ENCODE peak calls at places on chromosomes 6 and 20, in five cellular contexts. One of them, this sample, is unnamed.

GRCh38 chr6:18742406-18742805 is 355.3 kb downstream of the RNF144B start:
- DNase-seq in uterus: no peak
- DNase-seq in mammary epithelial cell: peak; percentile 80
- DNase-seq in pancreas: no peak
- DNase-seq in CD8-positive, alpha-beta T cell: no peak
- DNase-seq in this sample: peak; percentile 70

GRCh38 chr20:17742426-17743130 is 42.8 kb downstream of the BANF2 start:
- DNase-seq in mammary epithelial cell: no peak
- DNase-seq in CD8-positive, alpha-beta T cell: no peak
- DNase-seq in uterus: no peak
- DNase-seq in pancreas: no peak
- DNase-seq in this sample: no peak

GRCh38 chr6:40583694-40584093 is 3.5 kb downstream of the LRFN2 start:
- DNase-seq in CD8-positive, alpha-beta T cell: no peak
- DNase-seq in pancreas: no peak
- DNase-seq in uterus: no peak
- DNase-seq in mammary epithelial cell: no peak
- DNase-seq in this sample: no peak

GRCh38 chr6:159916752-159917151 is 26.0 kb downstream of the MAS1 start:
- DNase-seq in pancreas: no peak
- DNase-seq in CD8-positive, alpha-beta T cell: no peak
- DNase-seq in uterus: no peak
- DNase-seq in mammary epithelial cell: no peak
- DNase-seq in this sample: no peak

GRCh38 chr20:51447097-51447764 is 95.3 kb downstream of the NFATC2 start:
- DNase-seq in pancreas: no peak
- DNase-seq in uterus: peak; percentile 91
- DNase-seq in mammary epithelial cell: peak; percentile 88
- DNase-seq in CD8-positive, alpha-beta T cell: no peak
- DNase-seq in this sample: peak; percentile 65

GRCh38 chr6:28657756-28658465 is 132.2 kb downstream of the GPX5 start:
- DNase-seq in CD8-positive, alpha-beta T cell: peak; percentile 25
- DNase-seq in pancreas: no peak
- DNase-seq in uterus: peak; percentile 66
- DNase-seq in mammary epithelial cell: peak; percentile 44
- DNase-seq in this sample: no peak

GRCh38 chr6:163573503-163574179 is 159.1 kb downstream of the QKI start:
- DNase-seq in pancreas: no peak
- DNase-seq in mammary epithelial cell: peak; percentile 70
- DNase-seq in uterus: no peak
- DNase-seq in CD8-positive, alpha-beta T cell: no peak
- DNase-seq in this sample: no peak

GRCh38 chr20:19027971-19028370 is 184.5 kb upstream of the SLC24A3 start:
- DNase-seq in CD8-positive, alpha-beta T cell: no peak
- DNase-seq in uterus: no peak
- DNase-seq in mammary epithelial cell: no peak
- DNase-seq in pancreas: no peak
- DNase-seq in this sample: no peak

GRCh38 chr6:32967151-32968091 is 973 bp upstream of the BRD2 start:
- DNase-seq in pancreas: no peak
- DNase-seq in mammary epithelial cell: peak; percentile 60
- DNase-seq in CD8-positive, alpha-beta T cell: peak; percentile 33
- DNase-seq in uterus: no peak
- DNase-seq in this sample: no peak

GRCh38 chr6:18081025-18081668 is 41.3 kb downstream of the NHLRC1 start:
- DNase-seq in CD8-positive, alpha-beta T cell: no peak
- DNase-seq in mammary epithelial cell: no peak
- DNase-seq in pancreas: no peak
- DNase-seq in uterus: no peak
- DNase-seq in this sample: no peak

GRCh38 chr6:52787917-52788316 is 15.7 kb downstream of the GSTA1 start:
- DNase-seq in CD8-positive, alpha-beta T cell: no peak
- DNase-seq in mammary epithelial cell: no peak
- DNase-seq in pancreas: no peak
- DNase-seq in uterus: no peak
- DNase-seq in this sample: no peak

GRCh38 chr20:44491635-44492395 is 16.1 kb downstream of the TTPAL start:
- DNase-seq in uterus: no peak
- DNase-seq in pancreas: no peak
- DNase-seq in CD8-positive, alpha-beta T cell: peak; percentile 16
- DNase-seq in mammary epithelial cell: no peak
- DNase-seq in this sample: no peak

GRCh38 chr6:104600659-104600971 is 259.1 kb downstream of the HACE1 start:
- DNase-seq in uterus: no peak
- DNase-seq in CD8-positive, alpha-beta T cell: no peak
- DNase-seq in pancreas: no peak
- DNase-seq in mammary epithelial cell: no peak
- DNase-seq in this sample: no peak

GRCh38 chr6:75223461-75223860 is 17.6 kb upstream of the COL12A1 start:
- DNase-seq in CD8-positive, alpha-beta T cell: no peak
- DNase-seq in mammary epithelial cell: no peak
- DNase-seq in pancreas: no peak
- DNase-seq in uterus: no peak
- DNase-seq in this sample: no peak

GRCh38 chr20:61322151-61322860 is 70.2 kb downstream of the CDH4 start:
- DNase-seq in uterus: no peak
- DNase-seq in mammary epithelial cell: no peak
- DNase-seq in pancreas: no peak
- DNase-seq in CD8-positive, alpha-beta T cell: no peak
- DNase-seq in this sample: no peak

GRCh38 chr6:165060636-165061190 is 248.7 kb downstream of the C6orf118 start:
- DNase-seq in pancreas: no peak
- DNase-seq in mammary epithelial cell: no peak
- DNase-seq in uterus: no peak
- DNase-seq in CD8-positive, alpha-beta T cell: no peak
- DNase-seq in this sample: peak; percentile 2

GRCh38 chr6:31837612-31838553 is 10.3 kb downstream of the HSPA1B start:
- DNase-seq in pancreas: no peak
- DNase-seq in uterus: no peak
- DNase-seq in CD8-positive, alpha-beta T cell: no peak
- DNase-seq in mammary epithelial cell: no peak
- DNase-seq in this sample: no peak

GRCh38 chr6:28985396-28986164 is 19.5 kb downstream of the ZNF311 start:
- DNase-seq in CD8-positive, alpha-beta T cell: no peak
- DNase-seq in pancreas: peak; percentile 79
- DNase-seq in mammary epithelial cell: peak; percentile 97
- DNase-seq in uterus: peak; percentile 80
- DNase-seq in this sample: peak; percentile 98

GRCh38 chr6:10621227-10621626 is 73.2 kb downstream of the C6orf52 start:
- DNase-seq in uterus: no peak
- DNase-seq in pancreas: no peak
- DNase-seq in CD8-positive, alpha-beta T cell: no peak
- DNase-seq in mammary epithelial cell: no peak
- DNase-seq in this sample: no peak

GRCh38 chr6:139161817-139162284 is 27.0 kb downstream of the HECA start:
- DNase-seq in CD8-positive, alpha-beta T cell: peak; percentile 68
- DNase-seq in pancreas: no peak
- DNase-seq in uterus: no peak
- DNase-seq in mammary epithelial cell: no peak
- DNase-seq in this sample: no peak

GRCh38 chr6:71126506-71126905 is 162.1 kb upstream of the OGFRL1 start:
- DNase-seq in mammary epithelial cell: no peak
- DNase-seq in uterus: no peak
- DNase-seq in pancreas: no peak
- DNase-seq in CD8-positive, alpha-beta T cell: no peak
- DNase-seq in this sample: no peak

GRCh38 chr6:57127763-57128162 is 37.8 kb downstream of the ZNF451 start:
- DNase-seq in mammary epithelial cell: no peak
- DNase-seq in uterus: no peak
- DNase-seq in CD8-positive, alpha-beta T cell: no peak
- DNase-seq in pancreas: no peak
- DNase-seq in this sample: no peak

GRCh38 chr6:161198781-161199505 is 74.9 kb downstream of the AGPAT4 start:
- DNase-seq in pancreas: no peak
- DNase-seq in uterus: no peak
- DNase-seq in CD8-positive, alpha-beta T cell: no peak
- DNase-seq in mammary epithelial cell: no peak
- DNase-seq in this sample: no peak

GRCh38 chr20:1301031-1301529 is 27.9 kb downstream of the SDCBP2 start:
- DNase-seq in CD8-positive, alpha-beta T cell: peak; percentile 67
- DNase-seq in mammary epithelial cell: peak; percentile 58
- DNase-seq in uterus: no peak
- DNase-seq in pancreas: no peak
- DNase-seq in this sample: peak; percentile 42

GRCh38 chr6:119137194-119138072 is 59.0 kb upstream of the FAM184A start:
- DNase-seq in pancreas: no peak
- DNase-seq in CD8-positive, alpha-beta T cell: no peak
- DNase-seq in uterus: no peak
- DNase-seq in mammary epithelial cell: peak; percentile 54
- DNase-seq in this sample: peak; percentile 60

GRCh38 chr6:109687271-109687721 is 3.7 kb downstream of the AK9 start:
- DNase-seq in mammary epithelial cell: peak; percentile 94
- DNase-seq in uterus: no peak
- DNase-seq in pancreas: no peak
- DNase-seq in CD8-positive, alpha-beta T cell: no peak
- DNase-seq in this sample: peak; percentile 92

GRCh38 chr20:23149623-23150279 is 63.6 kb upstream of the CD93 start:
- DNase-seq in uterus: no peak
- DNase-seq in mammary epithelial cell: no peak
- DNase-seq in CD8-positive, alpha-beta T cell: no peak
- DNase-seq in pancreas: no peak
- DNase-seq in this sample: no peak

GRCh38 chr6:2830183-2830582 is 11.5 kb downstream of the SERPINB1 start:
- DNase-seq in mammary epithelial cell: no peak
- DNase-seq in pancreas: no peak
- DNase-seq in uterus: no peak
- DNase-seq in CD8-positive, alpha-beta T cell: no peak
- DNase-seq in this sample: no peak

GRCh38 chr6:133889557-133890301 is 816 bp downstream of the TCF21 start:
- DNase-seq in mammary epithelial cell: no peak
- DNase-seq in CD8-positive, alpha-beta T cell: no peak
- DNase-seq in pancreas: peak; percentile 56
- DNase-seq in uterus: peak; percentile 61
- DNase-seq in this sample: no peak

DNA sequence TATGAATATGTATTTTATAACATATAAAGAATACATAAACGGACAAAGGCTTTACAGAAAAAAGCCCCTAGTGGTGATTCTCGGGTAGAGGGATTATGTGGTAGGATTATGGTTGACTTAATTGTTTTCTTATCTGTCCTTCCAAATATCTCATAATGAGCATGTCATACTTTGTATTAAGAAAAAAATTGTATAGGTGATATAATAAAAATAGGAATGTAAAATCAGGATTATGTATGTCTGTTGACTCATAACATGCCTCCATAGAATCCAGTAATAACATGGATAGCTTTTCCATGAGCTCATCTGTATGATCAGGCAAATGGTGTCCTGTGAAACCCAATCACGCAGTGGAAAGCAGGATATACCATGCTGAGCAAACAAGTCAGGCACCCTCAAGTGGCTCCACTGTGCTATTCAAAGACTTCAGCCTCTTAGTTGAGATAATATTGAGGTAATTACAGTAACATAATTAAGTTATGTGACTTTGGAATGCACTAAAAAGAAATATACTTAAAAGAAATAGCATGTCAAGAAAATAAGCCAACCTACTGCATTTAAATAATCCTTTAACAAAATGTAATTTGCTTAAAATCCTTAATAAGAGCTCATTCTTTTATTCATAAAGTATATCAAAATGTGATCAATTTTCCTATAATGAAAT is 39.6 kb upstream of the PRELID3B start:
- DNase-seq in uterus: no peak
- DNase-seq in pancreas: no peak
- DNase-seq in mammary epithelial cell: peak; percentile 35
- DNase-seq in CD8-positive, alpha-beta T cell: no peak
- DNase-seq in this sample: peak; percentile 88
- TF ChIP-seq CTCF in uterus: no peak
- TF ChIP-seq CTCF in pancreas: peak; percentile 8
- TF ChIP-seq CTCF in mammary epithelial cell: peak; percentile 20
- TF ChIP-seq CTCF in CD8-positive, alpha-beta T cell: peak; percentile 64
- TF ChIP-seq CTCF in this sample: peak; percentile 40

GRCh38 chr6:1614448-1614766 is 4.7 kb downstream of the FOXC1 start:
- DNase-seq in pancreas: no peak
- DNase-seq in mammary epithelial cell: no peak
- DNase-seq in CD8-positive, alpha-beta T cell: no peak
- DNase-seq in uterus: no peak
- DNase-seq in this sample: no peak

GRCh38 chr6:1612902-1613301 is 3.2 kb downstream of the FOXC1 start:
- DNase-seq in mammary epithelial cell: peak; percentile 71
- DNase-seq in pancreas: no peak
- DNase-seq in uterus: no peak
- DNase-seq in CD8-positive, alpha-beta T cell: no peak
- DNase-seq in this sample: no peak

GRCh38 chr6:1614767-1615650 is 5.3 kb downstream of the FOXC1 start:
- DNase-seq in mammary epithelial cell: no peak
- DNase-seq in uterus: no peak
- DNase-seq in CD8-positive, alpha-beta T cell: no peak
- DNase-seq in pancreas: peak; percentile 56
- DNase-seq in this sample: no peak

GRCh38 chr6:1612386-1612893 is 2.7 kb downstream of the FOXC1 start:
- DNase-seq in pancreas: no peak
- DNase-seq in mammary epithelial cell: peak; percentile 32
- DNase-seq in CD8-positive, alpha-beta T cell: no peak
- DNase-seq in uterus: no peak
- DNase-seq in this sample: no peak

DNA sequence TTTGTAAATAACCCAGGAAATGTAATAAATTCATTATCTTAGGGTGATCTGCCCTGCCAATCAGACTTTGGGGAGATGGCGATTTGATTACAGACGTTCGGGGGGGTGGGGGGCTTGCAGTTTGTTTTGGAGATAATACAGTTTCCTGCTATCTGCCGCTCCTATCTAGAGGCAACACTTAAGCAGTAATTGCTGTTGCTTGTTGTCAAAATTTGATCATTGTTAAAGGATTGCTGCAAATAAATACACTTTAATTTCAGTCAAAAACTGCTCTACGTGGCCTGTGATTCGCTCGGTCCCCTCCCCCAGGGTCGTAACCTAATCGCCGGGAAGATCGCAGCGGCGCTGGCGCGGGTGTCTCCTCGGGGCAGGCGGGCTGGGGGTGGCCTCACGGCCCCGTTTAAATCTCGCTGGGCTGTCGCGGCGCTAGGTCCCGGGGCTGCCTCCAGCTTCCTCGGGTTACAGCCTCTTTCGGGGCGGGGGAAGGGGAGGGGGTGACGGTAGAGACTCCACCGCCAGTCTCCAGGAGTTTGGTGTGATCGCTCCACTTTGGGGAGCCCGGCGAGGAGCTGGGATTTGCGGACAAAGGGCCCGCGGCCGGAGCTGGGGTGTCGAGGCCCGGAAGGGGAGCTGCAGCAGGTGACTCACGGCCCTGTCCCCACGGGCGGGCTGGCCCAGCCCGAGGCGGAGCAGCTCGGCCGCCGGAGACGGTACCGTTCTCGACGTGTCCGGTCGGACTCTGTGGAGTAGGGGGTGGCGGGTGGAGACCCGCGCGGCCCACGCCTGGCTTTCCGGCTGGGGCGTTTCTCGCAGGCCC is 4.1 kb downstream of the FOXC1 start:
- DNase-seq in pancreas: peak; percentile 69
- DNase-seq in uterus: no peak
- DNase-seq in CD8-positive, alpha-beta T cell: no peak
- DNase-seq in mammary epithelial cell: peak; percentile 8
- DNase-seq in this sample: no peak
- H3K27me3 ChIP-seq in pancreas: peaks cover 10% of the 10 kb centered on the region
- H3K27me3 ChIP-seq in uterus: peaks cover 24% of the 10 kb centered on the region
- H3K27me3 ChIP-seq in CD8-positive, alpha-beta T cell: peaks cover 28% of the 10 kb centered on the region
- H3K27me3 ChIP-seq in mammary epithelial cell: no peaks in the 10 kb centered on the region
- H3K27me3 ChIP-seq in this sample: peaks cover 7% of the 10 kb centered on the region

GRCh38 chr20:38277285-38277684 is 16.8 kb upstream of the KIAA1755 start:
- DNase-seq in mammary epithelial cell: no peak
- DNase-seq in pancreas: no peak
- DNase-seq in CD8-positive, alpha-beta T cell: no peak
- DNase-seq in uterus: no peak
- DNase-seq in this sample: no peak
- H3K4me1 ChIP-seq in mammary epithelial cell: peaks cover 27% of the 10 kb centered on the region
- H3K4me1 ChIP-seq in pancreas: no peaks in the 10 kb centered on the region
- H3K4me1 ChIP-seq in CD8-positive, alpha-beta T cell: no peaks in the 10 kb centered on the region
- H3K4me1 ChIP-seq in uterus: no peaks in the 10 kb centered on the region
- H3K4me1 ChIP-seq in this sample: peaks cover 16% of the 10 kb centered on the region

GRCh38 chr20:33838035-33838864 is 27.1 kb downstream of the CHMP4B start:
- DNase-seq in uterus: no peak
- DNase-seq in CD8-positive, alpha-beta T cell: no peak
- DNase-seq in pancreas: no peak
- DNase-seq in mammary epithelial cell: peak; percentile 52
- DNase-seq in this sample: peak; percentile 28
- TF ChIP-seq CTCF in uterus: no peak
- TF ChIP-seq CTCF in CD8-positive, alpha-beta T cell: no peak
- TF ChIP-seq CTCF in pancreas: no peak
- TF ChIP-seq CTCF in mammary epithelial cell: peak; percentile 27
- TF ChIP-seq CTCF in this sample: peak; percentile 48

This sample was measured in foreskin keratinocyte.